ENCODE peak calls at places on chromosomes 1 and 21, in nine cellular contexts. B is left colon; Y is activated CD4-positive, alpha-beta T cell treated with anti-CD3 and anti-CD28 coated beads, Interleukin-2, amount 10 ng/mL, durations not matched to agents 7 days and 5 days; V is HFFc6; N is amniotic epithelial cell; Q is caudate nucleus; O is GM13976; W is stimulated activated CD4-positive, alpha-beta T cell treated with anti-CD3 and anti-CD28 coated beads, Interleukin-4, amount 100 ng/mL, for 4 hours; J is psoas muscle. R is an unnamed sample.

GRCh38 chr21:31556662-31557061 is 102.8 kb upstream of the SOD1 start:
- DNase-seq in V (no peak), J (no peak), O (no peak), Y (no peak), Q (no peak), N (no peak), B (no peak), W (no peak), R (no peak)

GRCh38 chr1:87869563-87869962 is 540.9 kb downstream of the LMO4 start:
- DNase-seq in W (no peak), V (peak; percentile 38), Q (no peak), B (no peak), N (peak; percentile 84), J (no peak), Y (no peak), O (no peak), R (no peak)

GRCh38 chr1:160006312-160006940 is 25.4 kb downstream of the PIGM start:
- DNase-seq in J (peak; percentile 67), B (peak; percentile 87), Q (peak; percentile 6), O (peak; percentile 80), N (peak; percentile 65), Y (peak; percentile 84), W (peak; percentile 67), V (peak; percentile 66), R (peak; percentile 68)

GRCh38 chr1:151495316-151495715 is 15.9 kb upstream of the CGN start:
- DNase-seq in W (no peak), B (no peak), Q (no peak), O (no peak), J (no peak), N (no peak), Y (no peak), V (no peak), R (no peak)

GRCh38 chr1:151058682-151059341 is 610 bp downstream of the CDC42SE1 start:
- DNase-seq in V (no peak), J (no peak), Y (peak; percentile 19), O (no peak), Q (no peak), N (no peak), W (no peak), B (peak; percentile 64), R (no peak)

GRCh38 chr1:118396279-118396678 is 211.3 kb upstream of the SPAG17 start:
- DNase-seq in Q (no peak), V (no peak), W (no peak), J (no peak), Y (no peak), O (no peak), N (no peak), B (no peak), R (no peak)

GRCh38 chr1:14773621-14774020 is 175.1 kb downstream of the KAZN start:
- DNase-seq in V (no peak), J (no peak), Q (no peak), B (no peak), W (no peak), O (no peak), N (no peak), Y (no peak), R (no peak)

GRCh38 chr21:42414928-42415769 is 11.4 kb downstream of the UBASH3A start:
- DNase-seq in Y (peak; percentile 84), V (no peak), B (peak; percentile 37), Q (no peak), O (peak; percentile 92), J (no peak), W (peak; percentile 96), N (peak; percentile 38), R (peak; percentile 88)

GRCh38 chr1:245829194-245829593 is 674.4 kb downstream of the KIF26B start:
- DNase-seq in N (no peak), J (no peak), O (peak; percentile 42), V (no peak), Q (no peak), Y (no peak), W (no peak), B (no peak), R (no peak)

GRCh38 chr1:210536263-210536961 is 207.7 kb downstream of the HHAT start:
- DNase-seq in Y (no peak), B (no peak), J (no peak), O (no peak), Q (no peak), W (no peak), N (no peak), V (peak; percentile 0), R (no peak)

GRCh38 chr1:158813159-158813558 is 18.0 kb upstream of the MNDA start:
- DNase-seq in V (no peak), B (no peak), Y (no peak), W (no peak), O (no peak), Q (no peak), N (no peak), J (no peak), R (no peak)